ENCODE peak calls at places on chromosomes 12 and 14, in seven cellular contexts. V is CD4-positive, CD25-positive, alpha-beta regulatory T cell; E is A549; W is heart left ventricle; O is CD8-positive, alpha-beta T cell; D is SK-N-SH; G is keratinocyte. F is an unnamed sample.
A peak's percentile ranks its signal among the peaks of the same experiment; 100 is the strongest.

GRCh38 chr12:29164477-29165163 is 15.5 kb downstream of the FAR2 start:
- DNase-seq in D (no peak), V (peak; percentile 34), G (peak; percentile 1), E (no peak), O (no peak), W (no peak), F (peak; percentile 83)

GRCh38 chr12:108840605-108841328 is 16.6 kb downstream of the SSH1 start:
- DNase-seq in O (no peak), V (no peak), W (no peak), G (no peak), D (no peak), E (no peak), F (no peak)

GRCh38 chr12:4217091-4217490 is 56.5 kb upstream of the CCND2 start:
- DNase-seq in G (no peak), D (no peak), O (no peak), W (no peak), E (no peak), V (no peak), F (no peak)

GRCh38 chr12:54191550-54192022 is 2.8 kb upstream of the SMUG1 start:
- DNase-seq in D (peak; percentile 83), O (peak; percentile 66), V (peak; percentile 81), G (no peak), E (peak; percentile 92), W (peak; percentile 73), F (peak; percentile 83)

GRCh38 chr12:41663487-41664258 is 475.6 kb downstream of the PDZRN4 start:
- DNase-seq in W (no peak), V (no peak), G (no peak), O (no peak), D (peak; percentile 49), E (peak; percentile 18), F (no peak)

GRCh38 chr12:47938093-47938492 is 25.3 kb upstream of the TMEM106C start:
- DNase-seq in V (no peak), E (no peak), D (no peak), O (no peak), G (no peak), W (no peak), F (no peak)

GRCh38 chr12:101826766-101827368 is 3.9 kb downstream of the GNPTAB start:
- DNase-seq in D (no peak), E (no peak), V (no peak), W (no peak), G (no peak), O (no peak), F (no peak)

GRCh38 chr12:124566181-124567034 is 1.0 kb downstream of the NCOR2 start:
- DNase-seq in E (peak; percentile 96), O (peak; percentile 48), V (peak; percentile 58), G (no peak), D (peak; percentile 93), W (peak; percentile 91), F (peak; percentile 86)

GRCh38 chr14:104843006-104843405 is 22.1 kb upstream of the CEP170B start:
- DNase-seq in E (no peak), G (no peak), W (no peak), V (no peak), O (no peak), D (no peak), F (no peak)

GRCh38 chr12:21764950-21765349 is 9.6 kb downstream of the KCNJ8 start:
- DNase-seq in W (no peak), G (no peak), V (no peak), O (no peak), E (no peak), D (peak; percentile 41), F (no peak)

GRCh38 chr12:110403146-110403974 is at the start of gene ANAPC7:
- DNase-seq in E (peak; percentile 93), O (peak; percentile 77), V (peak; percentile 89), W (peak; percentile 93), D (peak; percentile 95), G (peak; percentile 59), F (peak; percentile 90)

GRCh38 chr14:75847584-75847983 is 134.2 kb downstream of the TGFB3 start:
- DNase-seq in W (no peak), E (no peak), G (no peak), O (no peak), D (no peak), V (no peak), F (no peak)

GRCh38 chr12:126038434-126038833 is 973.2 kb downstream of the AACS start:
- DNase-seq in O (no peak), W (no peak), E (no peak), G (no peak), V (no peak), D (no peak), F (no peak)

GRCh38 chr12:118061876-118062791 is 1.2 kb upstream of the WSB2 start:
- DNase-seq in E (peak; percentile 73), W (peak; percentile 48), G (no peak), O (no peak), V (no peak), D (peak; percentile 62), F (peak; percentile 67)

GRCh38 chr14:97283450-97284230 is 486.5 kb downstream of the VRK1 start:
- DNase-seq in W (no peak), E (no peak), D (no peak), V (no peak), O (no peak), G (no peak), F (no peak)

GRCh38 chr12:121005346-121005815 is 10.9 kb downstream of the C12orf43 start:
- DNase-seq in E (no peak), G (no peak), O (peak; percentile 24), D (peak; percentile 70), W (no peak), V (peak; percentile 30), F (peak; percentile 80)

GRCh38 chr14:20295067-20295466 is 10.7 kb downstream of the TTC5 start:
- DNase-seq in G (no peak), W (no peak), V (no peak), D (no peak), O (no peak), E (no peak), F (no peak)

DNA sequence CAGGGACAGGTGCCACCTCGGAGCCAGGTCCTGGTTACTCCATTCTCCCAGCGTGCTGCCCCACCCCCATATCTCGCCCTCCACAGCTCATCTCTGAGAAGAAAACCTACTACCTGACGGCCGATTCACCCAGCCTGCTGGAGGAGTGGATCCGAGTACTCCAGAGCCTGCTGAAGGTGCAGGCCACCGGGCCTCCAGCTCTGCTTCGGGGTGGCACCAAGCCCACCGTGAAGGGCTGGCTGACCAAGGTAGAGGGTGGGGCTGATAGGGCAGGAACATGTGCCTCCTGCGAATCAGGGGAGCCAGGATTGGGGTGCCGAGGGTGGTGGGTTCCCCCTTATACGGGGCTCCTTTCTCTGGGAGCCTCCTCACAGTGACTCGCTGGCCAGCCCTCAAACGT is 25.9 kb downstream of the PIGH start:
- DNase-seq in G (no peak), D (no peak), V (no peak), W (no peak), E (no peak), O (no peak), F (no peak)
- H3K4me1 ChIP-seq in G (no peaks in the 10 kb centered on the region), D (no peaks in the 10 kb centered on the region), V (peaks cover 4% of the 10 kb centered on the region), W (no peaks in the 10 kb centered on the region), E (no peaks in the 10 kb centered on the region), O (no peaks in the 10 kb centered on the region), F (no peaks in the 10 kb centered on the region)

GRCh38 chr14:61147898-61148549 is 133.1 kb downstream of the TMEM30B start:
- DNase-seq in V (no peak), O (no peak), G (no peak), W (peak; percentile 40), E (no peak), D (no peak), F (no peak)

GRCh38 chr14:61148742-61149350 is 132.3 kb downstream of the TMEM30B start:
- DNase-seq in E (no peak), W (no peak), V (no peak), G (no peak), O (no peak), D (no peak), F (no peak)

GRCh38 chr14:61151276-61151675 is 129.9 kb downstream of the TMEM30B start:
- DNase-seq in V (no peak), O (no peak), W (no peak), E (no peak), D (no peak), G (no peak), F (no peak)

GRCh38 chr14:61150851-61151250 is 130.3 kb downstream of the TMEM30B start:
- DNase-seq in G (no peak), D (no peak), V (no peak), O (no peak), E (no peak), W (no peak), F (no peak)

DNA sequence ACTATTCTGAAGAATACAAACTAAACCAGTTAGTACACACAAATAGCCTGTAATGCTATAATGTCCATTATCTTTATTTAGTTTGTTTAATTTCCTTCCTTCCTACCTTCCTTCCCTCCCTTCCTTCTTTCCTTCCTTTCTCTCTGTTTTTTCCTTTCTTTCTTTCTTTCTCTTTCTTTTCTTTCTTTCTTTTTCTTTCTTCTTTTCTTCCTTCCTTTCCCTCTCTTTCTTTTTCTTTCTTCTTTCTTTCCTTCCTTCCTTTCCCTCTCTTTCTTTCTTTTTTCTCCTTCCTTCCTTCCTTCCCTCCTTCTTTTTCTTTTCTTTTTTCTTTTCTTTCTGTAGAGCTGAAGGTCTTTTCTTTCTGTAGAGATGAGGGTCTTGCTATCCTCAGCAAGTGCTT is 131.2 kb downstream of the TMEM30B start:
- DNase-seq in E (no peak), O (no peak), G (no peak), D (no peak), V (no peak), W (no peak), F (no peak)
- H3K4me1 ChIP-seq in E (no peaks in the 10 kb centered on the region), O (no peaks in the 10 kb centered on the region), G (peaks cover 55% of the 10 kb centered on the region), D (peaks cover 56% of the 10 kb centered on the region), V (no peaks in the 10 kb centered on the region), W (peaks cover 3% of the 10 kb centered on the region), F (no peaks in the 10 kb centered on the region)

GRCh38 chr14:99605299-99605961 is 1.4 kb upstream of the CCDC85C start:
- DNase-seq in W (peak; percentile 60), G (peak; percentile 78), V (peak; percentile 80), O (peak; percentile 73), E (peak; percentile 64), D (peak; percentile 84), F (peak; percentile 84)

GRCh38 chr14:99603471-99603933 is 505 bp downstream of the CCDC85C start:
- DNase-seq in O (peak; percentile 34), V (peak; percentile 58), G (no peak), E (no peak), W (no peak), D (no peak), F (peak; percentile 28)

GRCh38 chr14:99602788-99603415 is 1.1 kb downstream of the CCDC85C start:
- DNase-seq in V (no peak), W (no peak), D (no peak), E (no peak), G (no peak), O (no peak), F (no peak)

GRCh38 chr14:99604766-99605298 is 825 bp upstream of the CCDC85C start:
- DNase-seq in V (no peak), E (peak; percentile 56), W (no peak), O (peak; percentile 7), D (peak; percentile 82), G (no peak), F (peak; percentile 36)

GRCh38 chr14:99603965-99604765 is at the start of gene CCDC85C:
- DNase-seq in O (peak; percentile 96), E (peak; percentile 91), G (no peak), D (peak; percentile 100), V (peak; percentile 97), W (peak; percentile 95), F (peak; percentile 96)
- H3K4me1 ChIP-seq in O (peaks cover 23% of the 10 kb centered on the region), E (peaks cover 47% of the 10 kb centered on the region), G (peaks cover 37% of the 10 kb centered on the region), D (peaks cover 55% of the 10 kb centered on the region), V (peaks cover 28% of the 10 kb centered on the region), W (peaks cover 23% of the 10 kb centered on the region), F (peaks cover 2% of the 10 kb centered on the region)

GRCh38 chr14:89302396-89302950 is 114.6 kb downstream of the FOXN3 start:
- DNase-seq in G (no peak), E (no peak), V (no peak), D (no peak), O (no peak), W (no peak), F (no peak)
- H3K4me1 ChIP-seq in G (peaks cover 11% of the 10 kb centered on the region), E (peaks cover 14% of the 10 kb centered on the region), V (peaks cover 27% of the 10 kb centered on the region), D (peaks cover 22% of the 10 kb centered on the region), O (peaks cover 33% of the 10 kb centered on the region), W (peaks cover 31% of the 10 kb centered on the region), F (no peaks in the 10 kb centered on the region)

GRCh38 chr14:103126088-103126872 is 3.0 kb downstream of the TNFAIP2 start:
- DNase-seq in D (no peak), E (no peak), W (peak; percentile 28), V (no peak), O (no peak), G (no peak), F (no peak)
- H3K4me1 ChIP-seq in D (peaks cover 52% of the 10 kb centered on the region), E (peaks cover 76% of the 10 kb centered on the region), W (peaks cover 17% of the 10 kb centered on the region), V (peaks cover 2% of the 10 kb centered on the region), O (no peaks in the 10 kb centered on the region), G (peaks cover 45% of the 10 kb centered on the region), F (no peaks in the 10 kb centered on the region)

F was measured in small intestine.